ENCODE peak calls at places on chromosomes 6 and 20, in eight cellular contexts. K is HepG2; W is heart right ventricle; O is nephron progenitor cell; E is glutamatergic neuron; H is endodermal cell; S is CD8-positive, alpha-beta T cell; Z is cardiac muscle cell. P is an unnamed sample.

GRCh38 chr20:51362254-51362653 is 180.3 kb downstream of the NFATC2 start:
- DNase-seq in S (no peak), W (no peak), E (no peak), H (no peak), K (no peak), Z (no peak), O (no peak), P (no peak)

GRCh38 chr6:74357329-74357728 is 661.3 kb downstream of the CD109 start:
- DNase-seq in H (no peak), Z (peak), O (no peak), E (no peak), W (no peak), S (no peak), K (no peak), P (no peak)

GRCh38 chr6:156437084-156437879 is 339.9 kb upstream of the ARID1B start:
- DNase-seq in O (no peak), Z (no peak), W (no peak), E (no peak), K (no peak), H (no peak), S (no peak), P (no peak)

GRCh38 chr20:1538655-1539054 is 18.9 kb downstream of the SIRPD start:
- DNase-seq in H (no peak), Z (no peak), W (no peak), O (no peak), K (no peak), E (no peak), S (no peak), P (no peak)

GRCh38 chr6:98947411-98948292 is at the start of gene FBXL4:
- DNase-seq in H (peak), E (peak), K (peak), W (peak), Z (peak), S (peak), O (peak), P (peak)

GRCh38 chr6:30480536-30481156 is 8.7 kb upstream of the HLA-E start:
- DNase-seq in Z (peak), K (no peak), S (peak), E (no peak), O (no peak), W (no peak), H (no peak), P (no peak)

GRCh38 chr6:6494677-6495076 is 93.8 kb upstream of the LY86 start:
- DNase-seq in Z (no peak), W (peak), H (peak), K (peak), S (no peak), O (peak), E (peak), P (no peak)

GRCh38 chr20:57882451-57883161 is 172.8 kb upstream of the PMEPA1 start:
- DNase-seq in Z (no peak), W (no peak), S (no peak), E (no peak), O (no peak), H (no peak), K (no peak), P (no peak)

GRCh38 chr6:56683882-56684281 is 41.2 kb upstream of the DST start:
- DNase-seq in O (no peak), S (no peak), H (no peak), K (peak), W (no peak), E (no peak), Z (peak), P (no peak)

GRCh38 chr20:38870733-38871559 is 55.3 kb upstream of the FAM83D start:
- DNase-seq in O (no peak), H (no peak), S (no peak), E (no peak), Z (no peak), K (no peak), W (no peak), P (no peak)

GRCh38 chr6:122775975-122776374 is 3.5 kb upstream of the FABP7 start:
- DNase-seq in O (no peak), W (no peak), Z (no peak), H (no peak), E (no peak), S (no peak), K (no peak), P (no peak)

GRCh38 chr20:20199338-20200160 is 147.2 kb downstream of the CFAP61 start:
- DNase-seq in S (no peak), H (peak), O (no peak), K (no peak), E (peak), W (no peak), Z (no peak), P (no peak)

GRCh38 chr20:47125553-47126373 is 230.7 kb downstream of the ZMYND8 start:
- DNase-seq in S (no peak), E (peak), H (peak), K (no peak), O (no peak), Z (peak), W (peak), P (no peak)

GRCh38 chr6:20212392-20213111 is at the start of gene MBOAT1:
- DNase-seq in K (peak), W (peak), E (peak), H (peak), Z (peak), O (peak), S (peak), P (peak)

GRCh38 chr6:138161434-138162103 is at the start of gene ARFGEF3:
- DNase-seq in Z (peak), K (peak), W (peak), H (peak), E (peak), S (peak), O (peak), P (no peak)

GRCh38 chr6:110334425-110335158 is 23.6 kb downstream of the METTL24 start:
- DNase-seq in W (no peak), Z (no peak), K (no peak), S (no peak), H (no peak), O (no peak), E (peak), P (no peak)

GRCh38 chr6:165704001-165704748 is 41.1 kb upstream of the PDE10A start:
- DNase-seq in W (no peak), E (no peak), H (peak), Z (peak), K (no peak), S (no peak), O (no peak), P (no peak)

DNA sequence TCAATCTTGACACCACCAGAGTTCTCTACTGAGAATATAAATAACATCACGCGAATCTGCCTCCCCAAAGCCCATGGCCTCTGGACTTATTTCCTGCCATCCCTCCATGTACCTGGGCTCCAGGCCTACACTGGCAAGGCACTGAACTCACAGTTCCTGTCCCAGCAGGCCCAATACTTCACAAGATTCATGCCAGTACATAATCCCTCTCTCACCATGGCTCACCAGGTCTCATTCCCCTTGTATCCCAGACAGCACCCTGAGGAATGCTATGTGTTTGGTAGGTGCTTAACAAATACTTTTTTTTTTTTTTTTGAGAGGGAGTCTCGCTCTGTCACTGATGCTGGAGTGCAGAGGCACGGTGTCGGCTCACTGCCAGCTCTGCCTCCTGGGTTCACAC is 1.9 kb downstream of the KIF16B start:
- DNase-seq in S (no peak), K (no peak), Z (no peak), O (no peak), H (no peak), E (no peak), W (no peak), P (no peak)
- TF ChIP-seq CTCF in S (no peak), K (no peak), Z (no peak), O (no peak), H (no peak), E (no peak), W (no peak), P (no peak)

GRCh38 chr6:106155219-106155830 is 69.2 kb downstream of the PRDM1 start:
- DNase-seq in Z (no peak), O (no peak), W (no peak), H (peak), K (no peak), S (no peak), E (no peak), P (no peak)
- TF ChIP-seq CTCF in Z (no peak), O (no peak), W (no peak), H (peak), K (no peak), S (no peak), E (no peak), P (no peak)

DNA sequence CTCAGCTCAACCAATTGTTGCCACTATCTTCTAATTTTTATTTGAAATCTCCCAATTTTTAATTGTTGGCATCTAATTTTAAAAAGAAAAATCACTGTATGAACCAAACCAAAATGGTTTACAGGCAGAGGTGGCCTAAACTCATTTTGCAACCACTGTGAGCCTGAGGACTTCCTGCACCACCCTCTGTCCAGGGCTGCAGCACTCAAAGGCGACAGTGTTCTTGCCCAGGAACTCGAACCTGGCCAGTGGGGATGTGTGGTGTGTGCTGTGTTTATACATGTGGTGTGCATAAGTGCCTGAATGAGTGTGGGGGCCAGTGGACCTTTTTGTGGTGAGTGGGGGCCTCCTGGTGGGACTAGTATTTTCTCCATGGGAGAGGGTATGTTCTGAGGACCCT is 24.4 kb upstream of the SLC22A7 start:
- DNase-seq in H (no peak), O (no peak), W (no peak), Z (no peak), K (peak), S (no peak), E (no peak), P (no peak)
- TF ChIP-seq CTCF in H (no peak), O (no peak), W (no peak), Z (no peak), K (no peak), S (no peak), E (no peak), P (no peak)

GRCh38 chr6:143059616-143060353 is 904 bp upstream of the AIG1 start:
- DNase-seq in K (peak), Z (peak), W (no peak), H (peak), O (no peak), S (no peak), E (no peak), P (no peak)

GRCh38 chr6:143060806-143061596 is at the start of gene AIG1:
- DNase-seq in H (peak), O (no peak), Z (no peak), W (no peak), S (peak), K (no peak), E (peak), P (peak)

GRCh38 chr6:143058987-143059386 is 1.7 kb upstream of the AIG1 start:
- DNase-seq in S (no peak), Z (no peak), O (no peak), W (no peak), E (no peak), K (peak), H (no peak), P (no peak)

GRCh38 chr6:143061597-143062385 is 1.1 kb downstream of the AIG1 start:
- DNase-seq in E (no peak), O (no peak), Z (no peak), H (no peak), K (peak), S (no peak), W (no peak), P (no peak)

DNA sequence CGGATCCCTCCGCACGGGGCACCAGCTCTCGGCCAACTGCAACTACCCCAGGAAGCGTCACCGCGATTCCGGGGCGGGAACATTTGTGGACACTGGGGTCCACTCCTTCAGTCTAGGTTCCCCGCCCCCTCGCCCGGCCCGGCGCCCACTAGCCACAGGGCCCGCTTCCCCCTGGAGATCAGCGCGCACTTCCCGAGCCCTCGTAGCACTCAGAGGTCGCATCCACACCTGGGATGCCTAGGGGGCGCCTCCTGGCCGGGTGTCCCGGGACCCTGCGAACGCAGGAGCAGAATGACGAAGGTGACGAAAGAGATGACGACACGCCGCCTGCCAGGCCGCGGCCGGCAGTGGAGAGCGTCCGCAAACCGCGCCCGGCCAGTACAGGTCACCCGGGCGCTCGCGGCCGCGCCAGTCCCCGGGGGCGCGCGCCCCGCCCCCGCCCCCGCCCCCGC is 309 bp upstream of the AIG1 start:
- DNase-seq in H (peak), Z (peak), E (peak), O (peak), W (peak), S (peak), K (peak), P (peak)
- TF ChIP-seq CTCF in H (peak), Z (peak), E (no peak), O (no peak), W (peak), S (no peak), K (peak), P (peak)

GRCh38 chr6:145704153-145704781 is 31.1 kb downstream of the EPM2A start:
- DNase-seq in H (no peak), W (no peak), Z (peak), S (no peak), O (no peak), K (no peak), E (no peak), P (no peak)
- TF ChIP-seq CTCF in H (peak), W (peak), Z (peak), S (peak), O (peak), K (no peak), E (peak), P (peak)

DNA sequence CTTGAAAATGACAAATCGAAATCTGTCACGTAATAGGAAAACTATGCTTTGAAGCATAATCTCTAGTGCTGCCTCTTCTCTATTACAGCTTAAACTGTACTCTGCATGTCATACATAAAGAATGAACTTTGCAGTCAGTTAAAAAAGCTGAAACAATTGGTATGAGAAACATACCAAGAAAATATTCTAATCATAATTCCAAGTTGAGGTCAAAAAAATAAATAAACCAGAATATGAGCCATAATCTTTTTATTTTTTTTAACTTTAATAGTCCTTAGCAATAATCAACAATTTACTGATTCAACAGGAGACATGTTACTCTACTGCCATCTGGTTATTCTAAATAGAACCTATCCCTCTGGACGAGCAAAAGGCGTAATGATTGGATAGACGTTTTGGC is 224.3 kb upstream of the FLRT3 start:
- DNase-seq in W (no peak), O (no peak), K (no peak), H (no peak), S (no peak), E (no peak), Z (peak), P (no peak)
- TF ChIP-seq CTCF in W (no peak), O (no peak), K (no peak), H (no peak), S (no peak), E (no peak), Z (no peak), P (no peak)

GRCh38 chr6:17472653-17473183 is 79.3 kb downstream of the CAP2 start:
- DNase-seq in E (no peak), S (no peak), O (no peak), K (no peak), W (no peak), Z (no peak), H (peak), P (no peak)

GRCh38 chr6:17470209-17470952 is 77.0 kb downstream of the CAP2 start:
- DNase-seq in W (no peak), K (no peak), Z (peak), O (no peak), H (no peak), E (no peak), S (no peak), P (no peak)

GRCh38 chr6:17466707-17467106 is 73.3 kb downstream of the CAP2 start:
- DNase-seq in O (no peak), W (no peak), S (no peak), Z (no peak), K (peak), H (no peak), E (no peak), P (no peak)

GRCh38 chr6:17470953-17471335 is 77.5 kb downstream of the CAP2 start:
- DNase-seq in K (no peak), E (no peak), S (no peak), H (no peak), W (no peak), O (no peak), Z (peak), P (no peak)

DNA sequence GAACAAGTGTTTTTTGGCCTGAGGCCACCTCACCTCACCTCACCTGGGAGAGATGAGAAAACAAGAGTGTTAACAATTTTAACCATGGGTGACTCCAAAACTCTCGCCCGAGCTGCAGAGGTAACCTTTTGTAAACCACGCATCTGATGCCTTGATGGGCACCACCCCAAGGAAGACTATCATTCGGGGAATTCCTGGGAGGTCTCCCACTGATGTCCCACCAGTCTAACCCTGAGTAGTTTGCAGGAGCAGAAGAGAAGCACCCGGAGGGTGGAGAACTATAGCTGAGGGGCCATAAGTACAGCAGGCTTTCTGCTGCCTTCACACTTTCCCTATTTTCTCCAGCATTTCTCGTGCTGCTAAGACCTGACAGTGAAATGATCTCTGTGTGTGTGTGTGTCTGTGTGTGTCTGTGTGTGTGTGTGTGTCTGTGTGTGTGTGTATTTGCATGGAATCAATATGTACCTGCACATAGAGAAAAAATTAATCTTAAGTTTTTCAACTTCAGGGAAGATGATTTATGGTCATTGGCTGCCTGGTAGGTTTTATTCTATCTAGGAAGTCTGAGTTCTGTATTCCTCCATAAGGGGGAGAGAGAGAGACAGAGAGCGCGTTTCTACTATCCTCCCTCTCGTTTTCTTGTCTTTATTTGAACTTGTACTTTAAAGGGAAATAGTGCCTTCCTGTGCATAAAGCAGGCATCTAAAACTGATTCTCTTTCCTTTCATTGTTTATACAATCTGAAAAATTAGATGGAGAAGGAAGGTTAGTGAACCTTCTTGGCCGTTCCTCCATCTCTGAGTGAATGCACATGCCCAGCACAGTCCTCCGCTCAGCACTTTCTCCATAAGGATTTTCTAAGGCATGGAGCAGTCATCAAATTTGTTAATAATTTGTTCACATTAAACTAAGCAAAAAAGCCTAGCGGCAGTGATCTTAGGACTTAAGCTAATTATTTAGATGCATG is 75.9 kb downstream of the CAP2 start:
- DNase-seq in W (no peak), S (no peak), Z (no peak), H (no peak), O (no peak), E (no peak), K (no peak), P (no peak)
- TF ChIP-seq CTCF in W (peak), S (no peak), Z (peak), H (peak), O (no peak), E (no peak), K (no peak), P (peak)